ENCODE peak calls at places on chromosomes 3 and 15, in four cellular contexts. One of them, this sample, is unnamed.

GRCh38 chr3:45536316-45536715 is 58.2 kb upstream of the LIMD1 start:
- DNase-seq in neuronal stem cell: no peak
- DNase-seq in IMR-90: no peak
- DNase-seq in mammary epithelial cell: no peak
- DNase-seq in this sample: no peak

GRCh38 chr3:65330072-65330471 is 642.3 kb upstream of the ADAMTS9 start:
- DNase-seq in neuronal stem cell: no peak
- DNase-seq in IMR-90: peak; percentile 34
- DNase-seq in mammary epithelial cell: no peak
- DNase-seq in this sample: peak; percentile 56

GRCh38 chr3:151316267-151316991 is at the start of gene GPR87:
- DNase-seq in neuronal stem cell: no peak
- DNase-seq in IMR-90: peak; percentile 49
- DNase-seq in mammary epithelial cell: peak; percentile 95
- DNase-seq in this sample: peak; percentile 34

GRCh38 chr3:36365829-36366228 is 14.5 kb upstream of the STAC start:
- DNase-seq in neuronal stem cell: no peak
- DNase-seq in IMR-90: no peak
- DNase-seq in mammary epithelial cell: no peak
- DNase-seq in this sample: no peak

GRCh38 chr3:104604326-104605010 is 762.2 kb upstream of the ALCAM start:
- DNase-seq in neuronal stem cell: no peak
- DNase-seq in IMR-90: peak; percentile 48
- DNase-seq in mammary epithelial cell: peak; percentile 11
- DNase-seq in this sample: peak; percentile 53

GRCh38 chr3:129064969-129065726 is 4.6 kb downstream of the GP9 start:
- DNase-seq in neuronal stem cell: no peak
- DNase-seq in IMR-90: no peak
- DNase-seq in mammary epithelial cell: no peak
- DNase-seq in this sample: no peak

GRCh38 chr3:7787871-7788828 is 713.5 kb upstream of the LMCD1 start:
- DNase-seq in neuronal stem cell: no peak
- DNase-seq in IMR-90: no peak
- DNase-seq in mammary epithelial cell: peak; percentile 1
- DNase-seq in this sample: no peak

GRCh38 chr3:24550588-24550987 is 55.9 kb upstream of the THRB start:
- DNase-seq in neuronal stem cell: no peak
- DNase-seq in IMR-90: no peak
- DNase-seq in mammary epithelial cell: peak; percentile 27
- DNase-seq in this sample: peak; percentile 57

GRCh38 chr15:39125904-39126303 is 455.0 kb upstream of the THBS1 start:
- DNase-seq in neuronal stem cell: peak; percentile 36
- DNase-seq in IMR-90: peak; percentile 68
- DNase-seq in mammary epithelial cell: no peak
- DNase-seq in this sample: peak; percentile 57

GRCh38 chr3:157130138-157130880 is 29.6 kb downstream of the CCNL1 start:
- DNase-seq in neuronal stem cell: peak; percentile 71
- DNase-seq in IMR-90: peak; percentile 64
- DNase-seq in mammary epithelial cell: peak; percentile 91
- DNase-seq in this sample: peak; percentile 75

GRCh38 chr3:179260949-179261765 is 10.2 kb upstream of the KCNMB3 start:
- DNase-seq in neuronal stem cell: peak; percentile 29
- DNase-seq in IMR-90: peak; percentile 48
- DNase-seq in mammary epithelial cell: peak; percentile 56
- DNase-seq in this sample: peak; percentile 86

GRCh38 chr15:89672221-89673161 is 6.7 kb downstream of the PLIN1 start:
- DNase-seq in neuronal stem cell: no peak
- DNase-seq in IMR-90: peak; percentile 61
- DNase-seq in mammary epithelial cell: no peak
- DNase-seq in this sample: peak; percentile 70

GRCh38 chr3:31066999-31067398 is 172.5 kb upstream of the GADL1 start:
- DNase-seq in neuronal stem cell: no peak
- DNase-seq in IMR-90: peak; percentile 97
- DNase-seq in mammary epithelial cell: peak; percentile 96
- DNase-seq in this sample: peak; percentile 98

GRCh38 chr3:63278171-63278999 is at the start of gene SYNPR:
- DNase-seq in neuronal stem cell: no peak
- DNase-seq in IMR-90: no peak
- DNase-seq in mammary epithelial cell: no peak
- DNase-seq in this sample: no peak

GRCh38 chr15:33089878-33090757 is 104.4 kb downstream of the FMN1 start:
- DNase-seq in neuronal stem cell: no peak
- DNase-seq in IMR-90: peak; percentile 94
- DNase-seq in mammary epithelial cell: peak; percentile 79
- DNase-seq in this sample: peak; percentile 39

GRCh38 chr15:40454904-40455391 is 14.2 kb downstream of the BAHD1 start:
- DNase-seq in neuronal stem cell: no peak
- DNase-seq in IMR-90: peak; percentile 54
- DNase-seq in mammary epithelial cell: peak; percentile 58
- DNase-seq in this sample: peak; percentile 69

GRCh38 chr15:41860049-41860828 is 21.6 kb downstream of the PLA2G4B start:
- DNase-seq in neuronal stem cell: no peak
- DNase-seq in IMR-90: no peak
- DNase-seq in mammary epithelial cell: no peak
- DNase-seq in this sample: no peak

GRCh38 chr3:192819001-192819569 is 91.7 kb upstream of the FGF12 start:
- DNase-seq in neuronal stem cell: no peak
- DNase-seq in IMR-90: peak; percentile 88
- DNase-seq in mammary epithelial cell: peak; percentile 89
- DNase-seq in this sample: peak; percentile 88

GRCh38 chr3:127651516-127652172 is 21.1 kb upstream of the ABTB1 start:
- DNase-seq in neuronal stem cell: no peak
- DNase-seq in IMR-90: no peak
- DNase-seq in mammary epithelial cell: no peak
- DNase-seq in this sample: no peak

GRCh38 chr3:56248021-56248420 is 220.2 kb downstream of the ERC2 start:
- DNase-seq in neuronal stem cell: no peak
- DNase-seq in IMR-90: no peak
- DNase-seq in mammary epithelial cell: no peak
- DNase-seq in this sample: no peak

GRCh38 chr3:113747719-113748046 is 848 bp downstream of the ATP6V1A start:
- DNase-seq in neuronal stem cell: peak; percentile 6
- DNase-seq in IMR-90: no peak
- DNase-seq in mammary epithelial cell: peak; percentile 62
- DNase-seq in this sample: peak; percentile 49

GRCh38 chr3:180680097-180680430 is 775 bp upstream of the CCDC39 start:
- DNase-seq in neuronal stem cell: no peak
- DNase-seq in IMR-90: peak; percentile 18
- DNase-seq in mammary epithelial cell: peak; percentile 56
- DNase-seq in this sample: peak; percentile 52

GRCh38 chr15:80554526-80554925 is 140.6 kb upstream of the ABHD17C start:
- DNase-seq in neuronal stem cell: no peak
- DNase-seq in IMR-90: no peak
- DNase-seq in mammary epithelial cell: no peak
- DNase-seq in this sample: no peak

GRCh38 chr15:45180201-45180600 is 7.6 kb downstream of the SHF start:
- DNase-seq in neuronal stem cell: no peak
- DNase-seq in IMR-90: no peak
- DNase-seq in mammary epithelial cell: peak; percentile 61
- DNase-seq in this sample: no peak

GRCh38 chr3:74301058-74301457 is 313.4 kb downstream of the CNTN3 start:
- DNase-seq in neuronal stem cell: no peak
- DNase-seq in IMR-90: no peak
- DNase-seq in mammary epithelial cell: no peak
- DNase-seq in this sample: no peak

GRCh38 chr15:98177950-98178848 is 217.7 kb downstream of the ARRDC4 start:
- DNase-seq in neuronal stem cell: peak; percentile 75
- DNase-seq in IMR-90: peak; percentile 29
- DNase-seq in mammary epithelial cell: peak; percentile 79
- DNase-seq in this sample: peak; percentile 82

GRCh38 chr3:169953462-169954141 is 13.0 kb upstream of the SEC62 start:
- DNase-seq in neuronal stem cell: no peak
- DNase-seq in IMR-90: no peak
- DNase-seq in mammary epithelial cell: no peak
- DNase-seq in this sample: no peak

GRCh38 chr3:124559650-124560405 is 170.4 kb upstream of the UMPS start:
- DNase-seq in neuronal stem cell: peak; percentile 73
- DNase-seq in IMR-90: peak; percentile 83
- DNase-seq in mammary epithelial cell: peak; percentile 64
- DNase-seq in this sample: peak; percentile 86

GRCh38 chr3:124556636-124557035 is 173.6 kb upstream of the UMPS start:
- DNase-seq in neuronal stem cell: no peak
- DNase-seq in IMR-90: no peak
- DNase-seq in mammary epithelial cell: no peak
- DNase-seq in this sample: no peak

GRCh38 chr3:124557433-124558232 is 172.6 kb upstream of the UMPS start:
- DNase-seq in neuronal stem cell: no peak
- DNase-seq in IMR-90: peak; percentile 71
- DNase-seq in mammary epithelial cell: peak; percentile 47
- DNase-seq in this sample: peak; percentile 65

GRCh38 chr3:124560406-124561215 is 169.6 kb upstream of the UMPS start:
- DNase-seq in neuronal stem cell: no peak
- DNase-seq in IMR-90: no peak
- DNase-seq in mammary epithelial cell: no peak
- DNase-seq in this sample: no peak

DNA sequence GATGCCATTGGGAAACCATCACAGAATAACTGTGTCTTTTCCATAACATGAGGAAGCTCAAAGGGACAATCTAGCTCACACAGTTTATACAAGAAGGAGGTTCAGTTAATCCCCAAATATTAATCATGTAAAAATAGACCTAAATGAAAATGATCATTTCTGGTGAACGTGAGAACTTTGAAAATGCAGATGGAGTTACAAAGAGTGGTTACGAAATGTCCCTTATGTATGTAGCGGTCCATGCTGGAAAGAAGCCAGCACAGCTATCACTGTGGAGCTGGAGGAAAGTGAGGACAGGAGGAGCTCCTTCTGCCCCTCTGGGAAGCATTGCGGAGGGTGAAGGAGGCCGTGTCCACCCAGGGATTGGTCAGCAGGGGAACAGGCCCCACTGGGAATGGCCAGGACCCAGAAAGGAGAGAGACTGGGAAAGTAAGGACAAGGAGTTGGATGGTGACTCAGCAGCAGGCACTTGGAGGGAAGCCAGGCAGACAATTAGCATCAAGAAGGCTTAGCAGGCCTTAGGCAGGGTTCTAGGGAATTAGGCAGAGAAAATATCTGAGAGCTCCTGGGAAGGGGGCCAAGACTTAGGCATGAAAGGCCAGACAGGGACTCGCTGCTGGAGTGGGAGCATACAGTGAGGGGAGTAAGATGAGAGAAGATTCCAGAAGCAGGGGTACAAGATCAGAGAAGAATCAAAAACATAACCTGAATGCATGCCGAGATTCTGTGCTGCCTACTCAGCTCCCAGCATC is 171.2 kb upstream of the UMPS start:
- DNase-seq in neuronal stem cell: no peak
- DNase-seq in IMR-90: peak; percentile 96
- DNase-seq in mammary epithelial cell: peak; percentile 77
- DNase-seq in this sample: peak; percentile 86
- H2AFZ ChIP-seq in neuronal stem cell: peak overlapping the region; percentile 30
- H2AFZ ChIP-seq in IMR-90: peak overlapping the region; percentile 78
- H2AFZ ChIP-seq in mammary epithelial cell: no peak overlapping the region
- H2AFZ ChIP-seq in this sample: no peak overlapping the region

GRCh38 chr3:49908378-49909199 is 4.9 kb upstream of the MST1R start:
- DNase-seq in neuronal stem cell: no peak
- DNase-seq in IMR-90: no peak
- DNase-seq in mammary epithelial cell: no peak
- DNase-seq in this sample: no peak

GRCh38 chr3:49902511-49903345 is 945 bp downstream of the MST1R start:
- DNase-seq in neuronal stem cell: no peak
- DNase-seq in IMR-90: no peak
- DNase-seq in mammary epithelial cell: no peak
- DNase-seq in this sample: no peak

GRCh38 chr3:49910409-49911123 is 6.9 kb upstream of the MST1R start:
- DNase-seq in neuronal stem cell: no peak
- DNase-seq in IMR-90: no peak
- DNase-seq in mammary epithelial cell: no peak
- DNase-seq in this sample: no peak

GRCh38 chr3:49903451-49904424 is at the start of gene MST1R:
- DNase-seq in neuronal stem cell: peak; percentile 56
- DNase-seq in IMR-90: no peak
- DNase-seq in mammary epithelial cell: peak; percentile 93
- DNase-seq in this sample: peak; percentile 74

GRCh38 chr3:49906004-49906860 is 2.6 kb upstream of the MST1R start:
- DNase-seq in neuronal stem cell: no peak
- DNase-seq in IMR-90: peak; percentile 46
- DNase-seq in mammary epithelial cell: peak; percentile 60
- DNase-seq in this sample: peak; percentile 67
- H2AFZ ChIP-seq in neuronal stem cell: peak overlapping the region; percentile 53
- H2AFZ ChIP-seq in IMR-90: peak overlapping the region; percentile 95
- H2AFZ ChIP-seq in mammary epithelial cell: peak overlapping the region; percentile 69
- H2AFZ ChIP-seq in this sample: peak overlapping the region; percentile 72

DNA sequence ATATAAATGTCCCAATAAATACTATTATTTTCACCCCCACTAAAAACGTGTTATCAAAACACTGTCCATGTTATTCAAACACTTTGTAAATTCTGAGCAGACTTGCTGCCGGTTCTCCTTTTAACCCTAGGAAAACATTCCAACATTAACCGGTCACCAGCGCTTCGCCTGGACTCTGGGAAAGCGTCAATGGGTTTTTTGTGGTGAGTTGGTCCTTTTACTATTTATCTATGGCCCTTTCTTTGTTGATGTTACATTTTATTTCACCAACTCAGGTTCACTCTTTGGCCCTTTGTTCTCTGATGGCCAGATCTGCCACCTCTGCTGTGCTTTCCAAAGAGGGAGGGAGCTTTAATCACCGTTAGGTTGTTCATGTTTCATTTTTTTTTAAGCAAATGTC is 4.1 kb upstream of the EOMES start:
- DNase-seq in neuronal stem cell: no peak
- DNase-seq in IMR-90: no peak
- DNase-seq in mammary epithelial cell: no peak
- DNase-seq in this sample: no peak
- H2AFZ ChIP-seq in neuronal stem cell: no peak overlapping the region
- H2AFZ ChIP-seq in IMR-90: no peak overlapping the region
- H2AFZ ChIP-seq in mammary epithelial cell: no peak overlapping the region
- H2AFZ ChIP-seq in this sample: no peak overlapping the region

GRCh38 chr15:77603616-77604406 is 28.9 kb downstream of the LINGO1 start:
- DNase-seq in neuronal stem cell: no peak
- DNase-seq in IMR-90: no peak
- DNase-seq in mammary epithelial cell: no peak
- DNase-seq in this sample: no peak

GRCh38 chr15:77602800-77603199 is 29.9 kb downstream of the LINGO1 start:
- DNase-seq in neuronal stem cell: no peak
- DNase-seq in IMR-90: no peak
- DNase-seq in mammary epithelial cell: no peak
- DNase-seq in this sample: no peak

GRCh38 chr15:77606142-77607034 is 26.3 kb downstream of the LINGO1 start:
- DNase-seq in neuronal stem cell: no peak
- DNase-seq in IMR-90: peak; percentile 13
- DNase-seq in mammary epithelial cell: no peak
- DNase-seq in this sample: peak; percentile 57

GRCh38 chr15:77605582-77605981 is 27.1 kb downstream of the LINGO1 start:
- DNase-seq in neuronal stem cell: no peak
- DNase-seq in IMR-90: no peak
- DNase-seq in mammary epithelial cell: no peak
- DNase-seq in this sample: no peak

DNA sequence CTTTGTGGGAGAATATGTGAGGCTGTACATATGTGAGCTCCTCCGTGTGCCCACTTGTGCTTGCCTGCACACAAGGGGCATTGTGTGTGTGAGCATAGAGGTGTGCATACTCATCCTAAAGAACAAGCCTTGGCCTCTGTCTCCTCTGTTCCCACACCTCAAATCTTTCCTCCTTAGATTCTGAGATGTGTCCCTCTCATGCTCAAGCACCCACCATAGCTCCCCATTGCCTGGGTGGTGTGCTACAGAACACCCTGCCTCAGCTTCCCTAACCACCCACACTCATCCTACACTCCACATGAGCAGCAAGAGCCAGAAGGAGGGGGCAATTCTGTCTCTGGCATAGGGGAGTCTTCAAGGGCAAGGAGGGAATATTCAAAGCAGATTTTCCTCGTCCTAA is 27.7 kb downstream of the LINGO1 start:
- DNase-seq in neuronal stem cell: no peak
- DNase-seq in IMR-90: no peak
- DNase-seq in mammary epithelial cell: no peak
- DNase-seq in this sample: no peak
- H2AFZ ChIP-seq in neuronal stem cell: peak overlapping the region; percentile 55
- H2AFZ ChIP-seq in IMR-90: no peak overlapping the region
- H2AFZ ChIP-seq in mammary epithelial cell: no peak overlapping the region
- H2AFZ ChIP-seq in this sample: no peak overlapping the region